ENCODE peak calls at places on chromosome 14, in nine cellular contexts. N is IMR-90, Q is stomach, Y is uterus, U is heart left ventricle, H is breast epithelium, I is right lobe of liver, V is ovary, E is HCT116. L is an unnamed sample.

GRCh38 chr14:88993946-88994345 is 169.5 kb downstream of the TTC8 start:
- DNase-seq in N (peak; percentile 76), Q (no peak), Y (no peak), U (no peak), H (no peak), I (no peak), V (no peak), E (no peak), L (no peak)

GRCh38 chr14:36690301-36691020 is 28.8 kb downstream of the PAX9 start:
- DNase-seq in N (peak; percentile 6), Q (no peak), Y (no peak), U (no peak), H (no peak), I (no peak), V (no peak), E (no peak), L (no peak)

GRCh38 chr14:44658389-44658696 is 151.3 kb upstream of the FSCB start:
- DNase-seq in N (no peak), Q (no peak), Y (no peak), U (no peak), H (no peak), I (no peak), V (no peak), E (no peak), L (no peak)

GRCh38 chr14:33676135-33676566 is 274.7 kb downstream of the EGLN3 start:
- DNase-seq in N (no peak), Q (no peak), Y (no peak), U (peak; percentile 54), H (no peak), I (peak; percentile 25), V (no peak), E (peak; percentile 16), L (peak; percentile 9)

GRCh38 chr14:90132821-90133570 is 71.2 kb downstream of the KCNK13 start:
- DNase-seq in N (peak; percentile 26), Q (no peak), Y (no peak), U (no peak), H (no peak), I (no peak), V (no peak), E (no peak), L (no peak)

GRCh38 chr14:26960049-26960688 is 362.3 kb upstream of the NOVA1 start:
- DNase-seq in N (no peak), Q (no peak), Y (no peak), U (no peak), H (no peak), I (no peak), V (no peak), E (no peak), L (no peak)

GRCh38 chr14:100341301-100342031 is 18.3 kb downstream of the SLC25A47 start:
- DNase-seq in N (peak; percentile 95), Q (peak; percentile 41), Y (no peak), U (no peak), H (no peak), I (peak; percentile 66), V (peak; percentile 16), E (no peak), L (peak; percentile 34)

GRCh38 chr14:23708343-23708742 is 72.2 kb downstream of the DHRS2 start:
- DNase-seq in N (no peak), Q (no peak), Y (no peak), U (no peak), H (no peak), I (no peak), V (no peak), E (no peak), L (no peak)

GRCh38 chr14:81096656-81097055 is 124.1 kb downstream of the GTF2A1 start:
- DNase-seq in N (no peak), Q (no peak), Y (no peak), U (no peak), H (no peak), I (no peak), V (no peak), E (no peak), L (no peak)

GRCh38 chr14:32693114-32693513 is 245.6 kb upstream of the NPAS3 start:
- DNase-seq in N (peak; percentile 35), Q (no peak), Y (no peak), U (no peak), H (no peak), I (no peak), V (no peak), E (no peak), L (no peak)

GRCh38 chr14:20807304-20807956 is 4.8 kb upstream of the RNASE1 start:
- DNase-seq in N (no peak), Q (no peak), Y (no peak), U (no peak), H (no peak), I (no peak), V (no peak), E (no peak), L (no peak)
- H3K27me3 ChIP-seq in N (no peaks in the 10 kb centered on the region), Q (no peaks in the 10 kb centered on the region), Y (no peaks in the 10 kb centered on the region), U (no peaks in the 10 kb centered on the region), H (no peaks in the 10 kb centered on the region), I (no peaks in the 10 kb centered on the region), V (no peaks in the 10 kb centered on the region), E (no peaks in the 10 kb centered on the region), L (no peaks in the 10 kb centered on the region)

GRCh38 chr14:103704708-103705107 is 10.5 kb downstream of the XRCC3 start:
- DNase-seq in N (no peak), Q (no peak), Y (no peak), U (no peak), H (no peak), I (no peak), V (no peak), E (no peak), L (no peak)

GRCh38 chr14:103705524-103706284 is 9.5 kb downstream of the XRCC3 start:
- DNase-seq in N (no peak), Q (no peak), Y (no peak), U (peak; percentile 54), H (no peak), I (no peak), V (peak; percentile 62), E (no peak), L (no peak)

GRCh38 chr14:103703433-103704385 is 11.5 kb downstream of the XRCC3 start:
- DNase-seq in N (no peak), Q (no peak), Y (no peak), U (peak; percentile 60), H (no peak), I (no peak), V (no peak), E (no peak), L (no peak)

GRCh38 chr14:103706551-103707328 is 8.5 kb downstream of the XRCC3 start:
- DNase-seq in N (no peak), Q (no peak), Y (no peak), U (peak; percentile 52), H (no peak), I (no peak), V (no peak), E (no peak), L (no peak)

GRCh38 chr14:103705158-103705523 is 10.1 kb downstream of the XRCC3 start:
- DNase-seq in N (no peak), Q (peak; percentile 81), Y (peak; percentile 72), U (peak; percentile 52), H (peak; percentile 69), I (peak; percentile 61), V (peak; percentile 75), E (no peak), L (no peak)
- TF ChIP-seq POLR2A in N (no peak), Q (no peak), Y (no peak), U (no peak), H (no peak), I (no peak), V (no peak), E (no peak), L (no peak)

GRCh38 chr14:70827366-70828151 is 18.2 kb upstream of the MAP3K9 start:
- DNase-seq in N (no peak), Q (no peak), Y (no peak), U (no peak), H (no peak), I (peak; percentile 74), V (no peak), E (no peak), L (no peak)

GRCh38 chr14:70832536-70833305 is 23.4 kb upstream of the MAP3K9 start:
- DNase-seq in N (peak; percentile 34), Q (no peak), Y (no peak), U (no peak), H (no peak), I (no peak), V (peak; percentile 30), E (no peak), L (no peak)

GRCh38 chr14:70823281-70823680 is 14.0 kb upstream of the MAP3K9 start:
- DNase-seq in N (no peak), Q (no peak), Y (no peak), U (no peak), H (no peak), I (no peak), V (no peak), E (no peak), L (no peak)

GRCh38 chr14:70831382-70831781 is 22.1 kb upstream of the MAP3K9 start:
- DNase-seq in N (no peak), Q (no peak), Y (no peak), U (no peak), H (no peak), I (no peak), V (no peak), E (no peak), L (no peak)

GRCh38 chr14:70828188-70828587 is 18.9 kb upstream of the MAP3K9 start:
- DNase-seq in N (no peak), Q (no peak), Y (no peak), U (no peak), H (no peak), I (no peak), V (no peak), E (no peak), L (no peak)
- H3K27me3 ChIP-seq in N (peaks cover 1% of the 10 kb centered on the region), Q (no peaks in the 10 kb centered on the region), Y (no peaks in the 10 kb centered on the region), U (no peaks in the 10 kb centered on the region), H (no peaks in the 10 kb centered on the region), I (no peaks in the 10 kb centered on the region), V (no peaks in the 10 kb centered on the region), E (no peaks in the 10 kb centered on the region), L (no peaks in the 10 kb centered on the region)

DNA sequence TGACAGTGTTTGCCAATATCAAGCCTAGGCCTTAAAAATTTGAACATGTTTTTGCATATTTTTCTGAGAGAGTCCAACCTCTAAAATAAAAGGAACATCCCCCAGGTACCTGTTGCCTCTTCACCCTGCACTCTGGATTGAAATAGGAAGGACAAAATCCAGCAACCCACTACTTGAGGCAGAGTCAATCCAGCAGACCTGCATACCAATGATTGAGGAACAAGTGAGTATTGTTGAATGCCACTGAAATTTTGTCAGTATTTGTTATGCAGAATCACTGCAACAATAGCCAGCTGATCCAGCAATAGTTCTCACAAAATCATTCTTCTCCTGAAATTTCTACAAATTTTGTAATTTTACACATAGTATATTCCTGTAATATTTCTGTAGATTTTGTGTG is 460.6 kb upstream of the FOXG1 start:
- DNase-seq in N (no peak), Q (no peak), Y (no peak), U (no peak), H (no peak), I (no peak), V (no peak), E (no peak), L (no peak)
- TF ChIP-seq POLR2A in N (no peak), Q (no peak), Y (no peak), U (no peak), H (no peak), I (no peak), V (no peak), E (no peak), L (no peak)

DNA sequence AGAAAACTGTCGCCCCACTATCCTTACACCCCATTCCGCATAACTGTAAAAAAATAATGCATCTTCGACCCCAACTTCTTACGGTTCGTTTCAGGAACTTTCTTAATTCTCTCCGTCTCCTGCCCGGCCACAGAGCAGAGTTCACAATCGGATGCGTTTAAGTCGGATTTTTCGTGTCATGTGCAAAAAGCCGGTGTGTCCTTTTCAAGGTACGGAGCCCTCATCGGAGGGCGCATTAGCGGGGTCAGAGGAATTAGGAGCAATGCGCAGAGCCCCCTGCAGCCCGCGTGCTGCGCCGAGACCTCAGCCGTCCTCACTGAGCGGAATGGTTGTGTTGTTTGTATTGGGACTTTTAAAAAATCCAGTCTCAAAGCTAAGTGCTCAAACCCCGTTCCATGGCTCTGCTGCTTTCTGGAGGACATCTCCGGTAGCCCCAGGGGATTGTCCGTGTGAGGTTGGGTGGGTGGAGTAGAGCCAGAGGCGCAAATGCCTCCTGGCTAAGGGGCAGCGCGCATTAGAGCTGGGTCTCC is 3.8 kb upstream of the GSC start:
- DNase-seq in N (no peak), Q (no peak), Y (no peak), U (no peak), H (no peak), I (no peak), V (no peak), E (no peak), L (no peak)
- H3K27me3 ChIP-seq in N (peaks cover 62% of the 10 kb centered on the region), Q (peaks cover 53% of the 10 kb centered on the region), Y (peaks cover 77% of the 10 kb centered on the region), U (peaks cover 98% of the 10 kb centered on the region), H (no peaks in the 10 kb centered on the region), I (peaks cover 43% of the 10 kb centered on the region), V (peaks cover 10% of the 10 kb centered on the region), E (peaks cover 7% of the 10 kb centered on the region), L (peaks cover 76% of the 10 kb centered on the region)

L was measured in gastrocnemius medialis.